ENCODE peak calls at places on chromosomes 11 and 22, in ten cellular contexts. O is mesendoderm, V is HepG2, S is astrocyte, N is HCT116, Q is endodermal cell, Y is K562, U is neuronal stem cell, L is colonic mucosa, C is SK-N-SH. G is an unnamed sample.

GRCh38 chr11:64249038-64249437 is 2.3 kb upstream of the PLCB3 start:
- DNase-seq in O (no peak), V (no peak), S (no peak), N (no peak), Q (no peak), Y (no peak), U (no peak), L (no peak), C (no peak), G (no peak)

GRCh38 chr11:79139900-79140299 is 300.9 kb downstream of the TENM4 start:
- DNase-seq in O (peak), V (no peak), S (no peak), N (no peak), Q (no peak), Y (no peak), U (no peak), L (no peak), C (no peak), G (no peak)

GRCh38 chr11:13857828-13858227 is 104.7 kb upstream of the SPON1 start:
- DNase-seq in O (no peak), V (no peak), S (no peak), N (no peak), Q (no peak), Y (no peak), U (no peak), L (no peak), C (no peak), G (no peak)

GRCh38 chr11:114970908-114971645 is 292.8 kb downstream of the NXPE2 start:
- DNase-seq in O (no peak), V (no peak), S (no peak), N (no peak), Q (no peak), Y (no peak), U (no peak), L (no peak), C (no peak), G (no peak)

GRCh38 chr22:19368876-19369275 is 62.7 kb downstream of the HIRA start:
- DNase-seq in O (no peak), V (no peak), S (no peak), N (no peak), Q (no peak), Y (no peak), U (no peak), L (no peak), C (no peak), G (no peak)

GRCh38 chr11:41842673-41843072 is 383.2 kb upstream of the LRRC4C start:
- DNase-seq in O (no peak), V (no peak), S (no peak), N (no peak), Q (no peak), Y (no peak), U (no peak), L (no peak), C (no peak), G (no peak)

GRCh38 chr11:106621479-106621878 is 396.8 kb downstream of the GUCY1A2 start:
- DNase-seq in O (no peak), V (no peak), S (no peak), N (no peak), Q (no peak), Y (no peak), U (no peak), L (no peak), C (no peak), G (no peak)

GRCh38 chr11:130523609-130524008 is 75.2 kb downstream of the ADAMTS15 start:
- DNase-seq in O (no peak), V (no peak), S (peak), N (no peak), Q (peak), Y (no peak), U (no peak), L (no peak), C (no peak), G (peak)

GRCh38 chr11:1480555-1481482 is 5.8 kb downstream of the MOB2 start:
- DNase-seq in O (no peak), V (no peak), S (no peak), N (no peak), Q (no peak), Y (no peak), U (no peak), L (no peak), C (no peak), G (no peak)

GRCh38 chr11:1992111-1992510 is 5.5 kb downstream of the H19 start:
- DNase-seq in O (no peak), V (no peak), S (no peak), N (no peak), Q (no peak), Y (no peak), U (no peak), L (no peak), C (no peak), G (no peak)

GRCh38 chr22:35777335-35777975 is 59.8 kb downstream of the APOL5 start:
- DNase-seq in O (peak), V (no peak), S (peak), N (no peak), Q (no peak), Y (no peak), U (no peak), L (no peak), C (no peak), G (peak)

GRCh38 chr11:126102436-126102894 is 39.8 kb upstream of the CDON start:
- DNase-seq in O (no peak), V (peak), S (peak), N (no peak), Q (peak), Y (peak), U (no peak), L (no peak), C (peak), G (peak)

GRCh38 chr22:47201186-47201995 is 438.9 kb downstream of the TBC1D22A start:
- DNase-seq in O (no peak), V (no peak), S (no peak), N (no peak), Q (peak), Y (no peak), U (no peak), L (peak), C (no peak), G (no peak)

GRCh38 chr22:21735198-21736083 is at the start of gene YPEL1:
- DNase-seq in O (peak), V (peak), S (peak), N (peak), Q (peak), Y (peak), U (peak), L (peak), C (peak), G (peak)

GRCh38 chr22:21736084-21736642 is 569 bp upstream of the YPEL1 start:
- DNase-seq in O (no peak), V (no peak), S (no peak), N (no peak), Q (no peak), Y (no peak), U (no peak), L (peak), C (no peak), G (no peak)

GRCh38 chr22:21736948-21737347 is 1.4 kb upstream of the YPEL1 start:
- DNase-seq in O (no peak), V (no peak), S (no peak), N (no peak), Q (no peak), Y (no peak), U (no peak), L (no peak), C (no peak), G (no peak)

GRCh38 chr22:21731503-21731902 is 4.1 kb downstream of the YPEL1 start:
- DNase-seq in O (no peak), V (no peak), S (no peak), N (no peak), Q (no peak), Y (no peak), U (no peak), L (no peak), C (no peak), G (no peak)

GRCh38 chr22:21734540-21735197 is 925 bp downstream of the YPEL1 start:
- DNase-seq in O (peak), V (no peak), S (no peak), N (no peak), Q (no peak), Y (no peak), U (no peak), L (no peak), C (no peak), G (peak)
- H3K9ac ChIP-seq in O (peak), V (peak), S (peak), N (peak), Q (peak), Y (peak), U (no peak), L (peak), C (peak), G (no peak)

GRCh38 chr11:33895752-33896137 is 3.9 kb upstream of the LMO2 start:
- DNase-seq in O (peak), V (no peak), S (no peak), N (no peak), Q (no peak), Y (no peak), U (no peak), L (no peak), C (no peak), G (no peak)

GRCh38 chr11:33892906-33893594 is 1.2 kb upstream of the LMO2 start:
- DNase-seq in O (no peak), V (no peak), S (no peak), N (no peak), Q (no peak), Y (peak), U (no peak), L (no peak), C (no peak), G (no peak)

GRCh38 chr11:33891714-33892327 is at the start of gene LMO2:
- DNase-seq in O (no peak), V (no peak), S (no peak), N (no peak), Q (no peak), Y (peak), U (no peak), L (no peak), C (no peak), G (no peak)

GRCh38 chr11:33894402-33894754 is 2.5 kb upstream of the LMO2 start:
- DNase-seq in O (no peak), V (no peak), S (no peak), N (no peak), Q (no peak), Y (peak), U (no peak), L (no peak), C (no peak), G (no peak)

DNA sequence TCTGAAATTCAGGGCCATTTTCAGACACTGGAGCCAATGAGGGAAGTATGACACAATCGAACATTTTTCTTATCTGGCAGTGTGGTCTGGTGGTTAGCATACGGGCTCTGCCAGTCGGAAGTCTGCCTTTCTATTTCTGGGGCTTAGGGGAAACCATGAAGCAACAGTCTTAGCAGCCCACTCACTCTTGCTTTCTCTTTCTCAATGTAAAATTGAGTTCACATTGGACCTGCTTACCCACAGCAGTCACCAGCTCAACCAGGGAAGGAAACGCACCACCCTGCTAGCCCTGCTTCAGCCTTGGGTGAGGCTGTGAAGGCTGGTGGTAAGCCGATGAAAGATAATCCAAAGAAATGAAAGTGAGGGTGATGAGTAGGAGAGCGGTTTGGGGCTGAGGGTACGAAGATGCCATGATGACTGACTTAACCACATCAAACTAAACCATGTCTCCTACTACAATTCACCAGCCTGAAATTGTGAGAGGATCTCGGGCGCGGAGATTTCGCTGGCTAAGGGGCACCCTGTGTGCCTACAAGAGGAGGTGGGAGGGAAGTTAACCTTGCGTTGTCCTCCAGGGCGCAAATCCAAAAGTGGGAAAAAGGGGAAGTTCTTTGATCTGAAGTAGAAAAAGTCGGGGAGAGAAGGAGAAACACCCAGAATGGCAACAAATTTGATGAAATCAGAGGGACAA is 2.0 kb upstream of the LMO2 start:
- DNase-seq in O (no peak), V (no peak), S (peak), N (no peak), Q (no peak), Y (peak), U (no peak), L (no peak), C (no peak), G (no peak)
- H3K9ac ChIP-seq in O (no peak), V (no peak), S (no peak), N (no peak), Q (no peak), Y (peak), U (no peak), L (no peak), C (no peak), G (no peak)

GRCh38 chr22:26339755-26340154 is 89.3 kb upstream of the ASPHD2 start:
- DNase-seq in O (no peak), V (no peak), S (no peak), N (no peak), Q (no peak), Y (no peak), U (no peak), L (no peak), C (no peak), G (no peak)
- H3K9ac ChIP-seq in O (no peak), V (no peak), S (no peak), N (no peak), Q (no peak), Y (no peak), U (no peak), L (no peak), C (no peak), G (no peak)

DNA sequence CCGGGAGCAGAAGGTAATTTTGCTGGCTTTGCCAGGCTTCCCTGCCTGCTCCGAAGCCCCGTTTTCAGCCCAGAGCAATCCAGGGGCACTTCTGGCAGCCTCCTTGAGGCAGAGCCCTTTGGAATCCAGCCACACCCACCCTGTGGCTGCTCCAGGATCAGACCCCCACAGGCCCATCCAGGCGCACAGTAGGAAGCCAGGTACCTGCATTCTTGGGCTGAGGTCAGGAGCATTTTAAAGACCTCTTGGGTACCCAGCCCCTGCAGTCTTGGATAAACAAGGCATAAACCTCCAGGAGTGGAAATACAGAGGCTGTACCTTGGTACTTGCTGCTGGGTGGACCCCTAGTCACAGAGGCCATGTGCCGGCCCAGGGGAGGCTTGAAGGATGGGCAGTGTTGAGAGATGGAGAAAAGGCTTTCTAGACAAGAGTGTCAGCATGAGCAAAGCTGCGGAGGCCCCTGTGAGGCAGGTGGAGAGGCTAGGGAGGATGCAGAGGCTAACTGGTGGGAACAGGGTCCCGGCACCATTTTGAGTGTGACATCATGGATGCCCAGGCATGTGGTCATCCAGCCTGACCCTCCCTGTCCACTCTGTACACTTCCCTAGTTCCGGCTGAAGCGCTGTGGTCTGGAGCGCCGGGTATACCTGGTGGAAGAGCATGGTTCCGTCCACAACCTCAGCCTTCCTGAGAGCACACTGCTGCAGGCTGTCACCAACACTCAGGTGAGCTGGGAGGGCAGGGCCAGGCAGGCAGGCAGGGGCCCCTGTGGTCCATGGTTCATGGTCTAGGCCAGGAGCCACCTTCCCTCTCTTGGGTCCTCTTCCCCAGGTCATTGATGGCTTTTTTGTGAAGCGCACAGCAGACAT is 3.9 kb downstream of the MUS81 start:
- DNase-seq in O (no peak), V (no peak), S (no peak), N (no peak), Q (no peak), Y (no peak), U (no peak), L (no peak), C (no peak), G (no peak)
- H3K9ac ChIP-seq in O (no peak), V (no peak), S (no peak), N (no peak), Q (no peak), Y (peak), U (no peak), L (no peak), C (no peak), G (no peak)

G was measured in adipocyte.